ENCODE peak calls at places on chromosomes 11 and 22, in eight cellular contexts. Z is progenitor cell of endocrine pancreas, J is stomach, H is GM18507, Y is non-pigmented ciliary epithelial cell, B is cerebellar nuclear complex, M is SHP77, U is NCI-H510A treated with DMSO at 0.1 percent for 48 hours. X is an unnamed sample.

GRCh38 chr11:113242767-113243397 is 71.5 kb upstream of the TTC12 start:
- DNase-seq in H (no peak), U (no peak), Y (no peak), J (no peak), B (peak; percentile 39), M (no peak), Z (no peak), X (no peak)

GRCh38 chr11:2202071-2202899 is 30.7 kb upstream of the TH start:
- DNase-seq in J (peak; percentile 88), B (no peak), H (no peak), Y (no peak), M (no peak), Z (no peak), U (peak; percentile 22), X (no peak)

GRCh38 chr11:2086239-2087040 is 52.7 kb downstream of the IGF2 start:
- DNase-seq in J (peak; percentile 11), M (no peak), B (no peak), Y (no peak), Z (peak; percentile 5), U (no peak), H (no peak), X (no peak)

GRCh38 chr22:39266398-39267030 is 21.7 kb upstream of the PDGFB start:
- DNase-seq in M (no peak), Y (no peak), U (no peak), B (no peak), H (peak; percentile 66), J (no peak), Z (no peak), X (no peak)

GRCh38 chr11:14179126-14179820 is 179.7 kb downstream of the RRAS2 start:
- DNase-seq in Z (no peak), H (no peak), B (no peak), J (no peak), U (no peak), M (no peak), Y (no peak), X (peak; percentile 4)

GRCh38 chr11:72784662-72785061 is 9.2 kb downstream of the STARD10 start:
- DNase-seq in M (no peak), Z (no peak), B (no peak), U (no peak), J (no peak), Y (no peak), H (no peak), X (no peak)

GRCh38 chr11:7578276-7578955 is 64.6 kb downstream of the PPFIBP2 start:
- DNase-seq in Z (no peak), H (no peak), J (no peak), B (no peak), Y (no peak), M (no peak), U (no peak), X (no peak)

GRCh38 chr22:18952022-18952421 is 15.9 kb upstream of the PRODH start:
- DNase-seq in B (no peak), M (no peak), J (no peak), Z (no peak), H (no peak), U (no peak), Y (no peak), X (no peak)

GRCh38 chr11:134418119-134418840 is 6.2 kb upstream of the B3GAT1 start:
- DNase-seq in J (no peak), Y (no peak), B (no peak), Z (peak; percentile 33), H (no peak), M (no peak), U (no peak), X (no peak)

GRCh38 chr22:17228725-17229126 is 9.5 kb upstream of the ADA2 start:
- DNase-seq in M (no peak), Z (no peak), J (no peak), U (no peak), H (no peak), Y (no peak), B (no peak), X (no peak)

GRCh38 chr11:23181022-23181807 is 320.9 kb upstream of the CCDC179 start:
- DNase-seq in H (no peak), B (no peak), Z (no peak), M (no peak), U (no peak), J (no peak), Y (no peak), X (no peak)

GRCh38 chr22:47210112-47210657 is 447.7 kb downstream of the TBC1D22A start:
- DNase-seq in H (no peak), U (no peak), Z (no peak), J (peak; percentile 11), M (no peak), B (no peak), Y (no peak), X (no peak)

GRCh38 chr11:57081356-57081755 is 92.6 kb downstream of the OR5AK2 start:
- DNase-seq in H (no peak), U (no peak), M (no peak), B (no peak), J (no peak), Y (no peak), Z (no peak), X (no peak)

GRCh38 chr22:32024791-32025190 is 18.3 kb upstream of the SLC5A1 start:
- DNase-seq in B (no peak), H (no peak), Z (no peak), Y (no peak), M (no peak), J (no peak), U (no peak), X (no peak)

GRCh38 chr11:134275534-134276395 is at the start of gene GLB1L3:
- DNase-seq in M (no peak), U (no peak), J (no peak), H (no peak), Z (peak; percentile 22), Y (no peak), B (no peak), X (no peak)

GRCh38 chr22:31248138-31248745 is 36.1 kb downstream of the LIMK2 start:
- DNase-seq in M (no peak), U (peak; percentile 2), J (peak; percentile 57), Y (peak; percentile 90), H (no peak), Z (no peak), B (peak; percentile 44), X (no peak)

GRCh38 chr11:59135648-59136461 is 6.8 kb upstream of the FAM111A start:
- DNase-seq in U (peak; percentile 76), M (peak; percentile 31), B (no peak), J (peak; percentile 86), H (peak; percentile 62), Z (peak; percentile 86), Y (peak; percentile 32), X (no peak)

GRCh38 chr11:82765466-82766034 is 31.9 kb upstream of the FAM181B start:
- DNase-seq in U (no peak), H (no peak), Y (no peak), B (no peak), J (no peak), Z (no peak), M (no peak), X (no peak)

GRCh38 chr11:64267207-64267945 is 16.0 kb downstream of the PLCB3 start:
- DNase-seq in U (no peak), M (no peak), Y (no peak), Z (no peak), H (no peak), B (no peak), J (no peak), X (no peak)

GRCh38 chr11:125513705-125514265 is 17.7 kb upstream of the FEZ1 start:
- DNase-seq in U (no peak), B (no peak), J (no peak), M (no peak), H (no peak), Z (no peak), Y (no peak), X (no peak)

GRCh38 chr22:41891407-41891806 is 23.5 kb downstream of the SHISA8 start:
- DNase-seq in U (no peak), J (no peak), B (no peak), M (no peak), Y (no peak), H (no peak), Z (no peak), X (no peak)

GRCh38 chr22:49103314-49104052 is 724.2 kb downstream of the BRD1 start:
- DNase-seq in U (peak; percentile 98), Y (no peak), Z (no peak), J (no peak), H (no peak), M (peak; percentile 91), B (no peak), X (peak; percentile 57)

GRCh38 chr11:2305862-2306823 is 4.3 kb downstream of the TSPAN32 start:
- DNase-seq in B (no peak), U (no peak), H (no peak), J (peak; percentile 25), Z (no peak), Y (no peak), M (no peak), X (no peak)

GRCh38 chr11:1345752-1346513 is 36.5 kb upstream of the TOLLIP start:
- DNase-seq in H (no peak), M (no peak), J (peak; percentile 17), U (no peak), Y (no peak), Z (no peak), B (no peak), X (no peak)

GRCh38 chr11:112396092-112396491 is 135.4 kb upstream of the PLET1 start:
- DNase-seq in M (no peak), B (no peak), U (no peak), Y (no peak), H (no peak), Z (no peak), J (no peak), X (no peak)

GRCh38 chr11:71391352-71391751 is 56.8 kb downstream of the DHCR7 start:
- DNase-seq in U (no peak), B (no peak), J (no peak), Z (no peak), H (no peak), M (no peak), Y (no peak), X (no peak)

GRCh38 chr11:19050281-19050680 is 10.2 kb downstream of the MRGPRX2 start:
- DNase-seq in B (no peak), M (no peak), Z (no peak), H (no peak), Y (no peak), U (no peak), J (no peak), X (no peak)

GRCh38 chr11:131354251-131354701 is 16.1 kb upstream of the NTM start:
- DNase-seq in Y (no peak), U (no peak), H (no peak), Z (no peak), M (no peak), B (no peak), J (no peak), X (no peak)

GRCh38 chr22:36540867-36541642 is 12.1 kb upstream of the EIF3D start:
- DNase-seq in Y (no peak), J (no peak), U (no peak), H (no peak), M (no peak), Z (no peak), B (no peak), X (no peak)

GRCh38 chr22:44249376-44250147 is 63.2 kb downstream of the SHISAL1 start:
- DNase-seq in Y (no peak), Z (no peak), U (no peak), J (peak; percentile 2), H (no peak), B (no peak), M (no peak), X (no peak)

GRCh38 chr11:114399903-114400221 is 449 bp downstream of the C11orf71 start:
- DNase-seq in J (peak; percentile 63), H (no peak), U (peak; percentile 79), Z (peak; percentile 39), B (no peak), M (peak; percentile 71), Y (no peak), X (peak; percentile 61)

GRCh38 chr11:48154162-48154561 is 62.4 kb upstream of the OR4B1 start:
- DNase-seq in Y (peak; percentile 49), Z (no peak), B (no peak), J (no peak), U (no peak), M (no peak), H (no peak), X (no peak)

GRCh38 chr22:41308054-41308453 is 6.7 kb downstream of the ZC3H7B start:
- DNase-seq in U (no peak), M (no peak), B (no peak), J (no peak), Y (no peak), H (no peak), Z (no peak), X (no peak)

GRCh38 chr11:69588270-69588669 is 52.7 kb upstream of the CCND1 start:
- DNase-seq in Z (no peak), J (no peak), M (no peak), H (no peak), B (no peak), U (no peak), Y (peak; percentile 50), X (no peak)

X was measured in NCI-H774.